ENCODE peak calls at places on chromosomes 13 and 19, in four cellular contexts. L is fibroblast of lung, Z is A549, F is type B pancreatic cell. O is an unnamed sample.
A peak's percentile ranks its signal among the peaks of the same experiment; 100 is the strongest.

GRCh38 chr19:35986664-35987570 is 8.1 kb upstream of the SDHAF1 start:
- DNase-seq in L (no peak), Z (peak; percentile 59), F (no peak), O (peak; percentile 23)

GRCh38 chr19:17309962-17310461 is 649 bp downstream of the DDA1 start:
- DNase-seq in F (no peak), Z (no peak), L (no peak), O (peak; percentile 36)

GRCh38 chr19:31312629-31313244 is 36.5 kb downstream of the TSHZ3 start:
- DNase-seq in L (peak; percentile 17), F (no peak), Z (no peak), O (no peak)

GRCh38 chr19:38685666-38686529 is 38.4 kb downstream of the ACTN4 start:
- DNase-seq in F (no peak), L (peak; percentile 69), Z (peak; percentile 88), O (peak; percentile 37)

GRCh38 chr19:12948597-12949362 is 3.1 kb downstream of the RAD23A start:
- DNase-seq in Z (no peak), L (no peak), F (no peak), O (no peak)

GRCh38 chr13:82010780-82011179 is 1669.9 kb upstream of the SPRY2 start:
- DNase-seq in Z (no peak), F (no peak), L (peak; percentile 1), O (no peak)

GRCh38 chr13:29550589-29550988 is 44.9 kb downstream of the SLC7A1 start:
- DNase-seq in Z (no peak), L (peak; percentile 41), F (no peak), O (no peak)

GRCh38 chr13:63605962-63606361 is 2190.3 kb upstream of the PCDH20 start:
- DNase-seq in F (no peak), L (peak; percentile 2), Z (no peak), O (no peak)

GRCh38 chr19:45716314-45717130 is 14.2 kb downstream of the FBXO46 start:
- DNase-seq in L (no peak), Z (peak; percentile 36), F (no peak), O (peak; percentile 19)

GRCh38 chr13:108425056-108425455 is 155.5 kb downstream of the TNFSF13B start:
- DNase-seq in L (peak; percentile 41), F (no peak), Z (no peak), O (no peak)

GRCh38 chr13:32278456-32278855 is 36.7 kb downstream of the ZAR1L start:
- DNase-seq in Z (no peak), F (no peak), L (peak; percentile 87), O (no peak)

GRCh38 chr19:282501-282900 is 8.7 kb downstream of the PLPP2 start:
- DNase-seq in Z (no peak), F (no peak), L (no peak), O (no peak)

GRCh38 chr19:4744451-4745170 is 21.0 kb upstream of the DPP9 start:
- DNase-seq in L (peak; percentile 94), F (no peak), Z (peak; percentile 52), O (no peak)

GRCh38 chr19:19026299-19026971 is 6.9 kb downstream of the SUGP2 start:
- DNase-seq in Z (peak; percentile 20), F (no peak), L (no peak), O (peak; percentile 13)

GRCh38 chr19:19022380-19022961 is 10.8 kb downstream of the SUGP2 start:
- DNase-seq in F (no peak), Z (no peak), L (no peak), O (no peak)

GRCh38 chr19:19032420-19033175 is 719 bp downstream of the SUGP2 start:
- DNase-seq in Z (peak; percentile 77), L (peak; percentile 95), F (no peak), O (peak; percentile 97)

GRCh38 chr19:19028526-19028925 is 4.8 kb downstream of the SUGP2 start:
- DNase-seq in F (no peak), Z (no peak), L (no peak), O (no peak)

DNA sequence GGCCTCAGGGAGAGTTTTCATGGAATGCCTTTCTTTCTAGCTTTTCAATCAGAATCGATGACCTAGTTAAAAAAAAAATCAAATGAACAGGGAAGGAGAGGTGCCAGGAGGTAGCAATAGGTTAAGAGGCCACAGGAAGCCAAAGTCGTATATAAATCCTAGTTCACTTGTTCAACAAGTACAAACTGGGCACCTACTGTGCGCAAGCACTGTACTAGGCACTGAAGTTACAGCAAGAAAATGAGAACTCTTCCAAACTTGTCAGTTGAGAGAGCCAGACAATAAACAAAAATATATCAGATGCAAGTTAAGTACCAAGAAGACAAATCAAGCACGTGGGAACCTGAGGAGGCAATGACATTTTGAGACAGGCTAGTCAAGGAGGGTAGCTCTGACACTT is 6.1 kb downstream of the SUGP2 start:
- DNase-seq in F (no peak), Z (no peak), L (no peak), O (no peak)
- TF ChIP-seq CTCF in F (no peak), Z (no peak), L (no peak), O (no peak)

GRCh38 chr19:15841875-15842569 is 26.6 kb upstream of the OR10H1 start:
- DNase-seq in F (no peak), L (no peak), Z (no peak), O (peak; percentile 36)
- TF ChIP-seq CTCF in F (no peak), L (no peak), Z (no peak), O (peak; percentile 31)

GRCh38 chr19:47649588-47649987 is 40.7 kb downstream of the BICRA start:
- DNase-seq in L (no peak), F (no peak), Z (no peak), O (no peak)

GRCh38 chr19:47652285-47652684 is 43.4 kb downstream of the BICRA start:
- DNase-seq in F (no peak), Z (no peak), L (no peak), O (no peak)

GRCh38 chr19:47650695-47651094 is 41.8 kb downstream of the BICRA start:
- DNase-seq in F (no peak), L (no peak), Z (no peak), O (no peak)

GRCh38 chr19:47651132-47651531 is 42.2 kb downstream of the BICRA start:
- DNase-seq in L (no peak), Z (no peak), F (no peak), O (no peak)

GRCh38 chr19:47651691-47652090 is 42.8 kb downstream of the BICRA start:
- DNase-seq in F (no peak), Z (no peak), L (no peak), O (no peak)
- TF ChIP-seq CTCF in F (no peak), Z (peak; percentile 12), L (no peak), O (no peak)

DNA sequence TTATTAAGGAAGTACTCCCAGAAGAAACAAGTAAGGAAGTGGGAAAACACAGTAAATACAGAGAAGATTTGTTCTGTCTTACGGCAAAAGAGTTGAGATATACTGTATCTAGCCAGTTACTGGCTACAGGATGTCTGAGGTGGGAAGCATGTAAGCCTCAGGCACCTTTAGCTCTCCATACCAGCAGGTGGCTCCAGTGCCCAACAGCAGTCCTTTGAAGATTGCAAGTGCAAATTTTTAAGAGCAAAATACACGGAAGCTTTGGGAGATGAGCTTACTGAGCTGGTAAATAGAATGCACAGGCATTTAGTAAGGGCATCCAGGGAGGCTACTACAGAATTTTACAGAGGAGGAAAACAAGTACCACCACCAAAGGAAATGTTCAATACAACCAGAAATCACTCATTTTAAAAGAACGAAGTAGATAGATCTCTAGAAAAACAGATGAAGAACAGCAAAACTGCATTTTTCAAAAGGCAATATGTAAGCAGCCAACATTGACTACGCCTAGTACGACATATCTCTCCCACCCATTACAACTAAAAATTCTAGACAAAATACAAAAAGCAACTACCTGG is 57.9 kb upstream of the VSTM2B start:
- DNase-seq in L (no peak), Z (peak; percentile 77), F (no peak), O (peak; percentile 56)
- TF ChIP-seq CTCF in L (no peak), Z (peak; percentile 59), F (peak; percentile 60), O (peak; percentile 21)

DNA sequence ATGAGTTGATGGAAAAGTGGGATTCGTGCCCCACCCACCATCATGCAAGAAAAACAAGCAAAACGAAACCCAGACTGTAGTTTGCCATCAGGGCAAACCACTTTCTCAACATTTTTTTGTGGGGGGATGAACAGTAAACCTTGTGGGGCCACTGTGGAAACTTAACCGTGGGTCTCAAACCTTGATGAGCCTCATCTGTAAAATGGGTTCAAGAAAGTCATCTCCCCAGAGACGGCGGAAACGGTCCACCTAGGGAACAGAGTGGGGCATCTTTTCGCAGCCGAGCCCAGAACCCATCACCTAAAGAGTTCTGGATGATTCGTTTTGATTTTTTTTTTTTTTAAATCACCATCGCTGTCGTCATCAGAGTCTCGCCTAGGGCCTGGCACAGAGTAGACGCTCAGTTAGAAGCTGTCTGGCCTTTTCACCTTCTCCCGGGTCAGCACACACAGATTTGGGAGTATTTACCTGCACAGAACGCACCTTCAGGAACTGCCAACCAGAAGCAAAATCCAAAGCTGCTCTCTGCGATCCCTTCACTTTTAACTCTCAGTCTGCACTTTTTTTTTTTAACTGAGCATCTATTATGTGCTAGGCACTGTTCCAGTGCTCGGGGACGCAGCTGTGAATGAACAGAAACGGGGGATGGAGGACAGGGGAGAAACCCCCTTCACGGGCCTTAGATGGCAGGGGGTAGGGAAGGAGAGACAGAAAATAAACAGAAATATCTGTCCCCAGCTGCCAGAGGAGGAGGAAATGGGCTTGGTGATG is 69.8 kb downstream of the CELF5 start:
- DNase-seq in Z (no peak), F (no peak), L (no peak), O (no peak)
- TF ChIP-seq CTCF in Z (no peak), F (no peak), L (no peak), O (no peak)

GRCh38 chr19:34662919-34663318 is 14.0 kb downstream of the SCGB2B2 start:
- DNase-seq in L (no peak), Z (peak; percentile 70), F (no peak), O (peak; percentile 71)
- TF ChIP-seq CTCF in L (peak; percentile 13), Z (peak; percentile 24), F (peak; percentile 59), O (peak; percentile 68)

O was measured in activated CD8-positive, alpha-beta T cell treated with anti-CD3 and anti-CD28 coated beads for 36 hours.